ENCODE peak calls at places on chromosomes 5 and 9, in nine cellular contexts. O is fibroblast of the conjunctiva; G is activated CD8-positive, alpha-beta memory T cell treated with anti-CD3 and anti-CD28 coated beads for 48 hours; Y is cerebellum; U is epithelial cell of proximal tubule; B is anterior cingulate cortex; C is H1; E is neuronal stem cell; S is endothelial cell. Z is an unnamed sample.

GRCh38 chr5:163379298-163380155 is 57.9 kb upstream of the CCNG1 start:
- DNase-seq in C (no peak), E (no peak), Y (no peak), G (no peak), B (no peak), O (peak), U (peak), S (no peak), Z (no peak)

GRCh38 chr5:154179846-154180710 is 10.5 kb upstream of the GALNT10 start:
- DNase-seq in B (no peak), E (peak), O (peak), Y (peak), U (no peak), S (peak), C (no peak), G (no peak), Z (no peak)

GRCh38 chr5:71925608-71926091 is 181.6 kb upstream of the MAP1B start:
- DNase-seq in E (no peak), C (no peak), O (no peak), S (no peak), U (no peak), G (no peak), Y (no peak), B (no peak), Z (no peak)

GRCh38 chr5:168006473-168007130 is 284.8 kb upstream of the WWC1 start:
- DNase-seq in S (no peak), C (no peak), U (no peak), B (no peak), O (no peak), G (no peak), E (no peak), Y (no peak), Z (no peak)

GRCh38 chr5:54822331-54822700 is 163.1 kb downstream of the ESM1 start:
- DNase-seq in E (no peak), O (no peak), B (no peak), U (no peak), S (no peak), G (no peak), C (no peak), Y (no peak), Z (no peak)

GRCh38 chr5:173155912-173156311 is 11.6 kb downstream of the BNIP1 start:
- DNase-seq in O (no peak), B (peak), E (no peak), S (no peak), G (no peak), C (no peak), U (no peak), Y (no peak), Z (no peak)

GRCh38 chr9:92481029-92481633 is 1.2 kb downstream of the ASPN start:
- DNase-seq in Y (no peak), G (no peak), U (no peak), C (no peak), E (no peak), S (no peak), O (no peak), B (no peak), Z (no peak)

GRCh38 chr9:7094052-7094451 is 336.3 kb downstream of the KDM4C start:
- DNase-seq in S (peak), C (no peak), O (no peak), U (no peak), Y (peak), B (no peak), G (no peak), E (peak), Z (no peak)

GRCh38 chr9:99051353-99051752 is 53.6 kb upstream of the TGFBR1 start:
- DNase-seq in B (no peak), G (no peak), C (no peak), O (no peak), Y (no peak), E (no peak), U (no peak), S (no peak), Z (no peak)

GRCh38 chr9:114289106-114289505 is 33.8 kb upstream of the ORM1 start:
- DNase-seq in G (no peak), O (no peak), C (no peak), Y (no peak), E (no peak), B (no peak), S (no peak), U (no peak), Z (no peak)

GRCh38 chr5:93585753-93586385 is 2.8 kb downstream of the NR2F1 start:
- DNase-seq in E (no peak), G (no peak), S (no peak), O (no peak), B (no peak), U (no peak), Y (no peak), C (no peak), Z (no peak)

GRCh38 chr5:178282391-178282790 is 49.8 kb upstream of the PHYKPL start:
- DNase-seq in C (no peak), Y (peak), O (no peak), G (no peak), U (no peak), S (no peak), E (no peak), B (no peak), Z (no peak)

GRCh38 chr9:114035221-114035844 is 42.8 kb downstream of the AMBP start:
- DNase-seq in S (no peak), B (peak), Y (peak), G (no peak), E (no peak), U (no peak), O (no peak), C (no peak), Z (no peak)

GRCh38 chr5:25241981-25242380 is 597.2 kb upstream of the CDH10 start:
- DNase-seq in G (no peak), E (no peak), C (no peak), B (no peak), Y (no peak), S (no peak), O (no peak), U (no peak), Z (no peak)

GRCh38 chr5:91401175-91401574 is 18.1 kb upstream of the ARRDC3 start:
- DNase-seq in G (no peak), B (no peak), C (no peak), S (no peak), O (no peak), E (no peak), U (no peak), Y (no peak), Z (no peak)

GRCh38 chr5:141420855-141421488 is at the start of gene PCDHGA11:
- DNase-seq in U (no peak), B (no peak), S (peak), O (peak), Y (no peak), G (no peak), E (no peak), C (no peak), Z (no peak)

GRCh38 chr5:6837519-6838110 is 124.4 kb downstream of the TENT4A start:
- DNase-seq in O (no peak), G (no peak), S (peak), U (no peak), C (peak), Y (no peak), E (no peak), B (no peak), Z (peak)

GRCh38 chr5:168239325-168239724 is 52.1 kb upstream of the WWC1 start:
- DNase-seq in U (no peak), O (no peak), C (no peak), E (no peak), B (no peak), G (no peak), S (no peak), Y (no peak), Z (no peak)

GRCh38 chr5:121432-121831 is 29.5 kb downstream of the PLEKHG4B start:
- DNase-seq in O (no peak), G (no peak), C (no peak), U (no peak), E (no peak), Y (no peak), S (no peak), B (no peak), Z (no peak)

GRCh38 chr9:83622814-83623633 is at the start of gene IDNK:
- DNase-seq in S (peak), B (peak), Y (peak), O (peak), E (peak), C (no peak), G (peak), U (no peak), Z (no peak)

GRCh38 chr5:133399247-133399891 is 213.0 kb downstream of the FSTL4 start:
- DNase-seq in G (no peak), B (no peak), Y (no peak), U (no peak), C (no peak), O (no peak), E (no peak), S (no peak), Z (no peak)

GRCh38 chr9:5621327-5621726 is 7.6 kb upstream of the RIC1 start:
- DNase-seq in G (no peak), S (no peak), U (no peak), B (no peak), O (no peak), C (no peak), Y (no peak), E (no peak), Z (no peak)

GRCh38 chr9:126338945-126339344 is 12.3 kb downstream of the MVB12B start:
- DNase-seq in E (no peak), B (no peak), G (no peak), S (no peak), C (no peak), U (no peak), O (no peak), Y (no peak), Z (no peak)

GRCh38 chr5:134459491-134459890 is 47.8 kb upstream of the CDKN2AIPNL start:
- DNase-seq in G (no peak), O (no peak), S (no peak), U (no peak), C (no peak), B (no peak), Y (no peak), E (no peak), Z (no peak)

GRCh38 chr5:13278148-13278547 is 666.3 kb downstream of the DNAH5 start:
- DNase-seq in S (no peak), Y (no peak), C (no peak), U (no peak), O (no peak), G (no peak), B (no peak), E (no peak), Z (no peak)

GRCh38 chr5:73264626-73265025 is 91.6 kb downstream of the TMEM174 start:
- DNase-seq in Y (no peak), C (no peak), S (no peak), O (no peak), B (no peak), U (no peak), G (no peak), E (no peak), Z (no peak)